ENCODE peak calls at places on chromosome 17, in five cellular contexts. D is A549, J is HepG2, F is GM12878, N is K562. K is an unnamed sample.

GRCh38 chr17:16322636-16323035 is 30.6 kb downstream of the CENPV start:
- DNase-seq in D (no peak), J (no peak), F (no peak), N (no peak), K (no peak)

GRCh38 chr17:82094931-82095776 is 2.9 kb downstream of the FASN start:
- DNase-seq in D (no peak), J (no peak), F (no peak), N (no peak), K (no peak)

GRCh38 chr17:4790705-4791088 is 1.9 kb downstream of the GLTPD2 start:
- DNase-seq in D (no peak), J (no peak), F (no peak), N (no peak), K (no peak)

GRCh38 chr17:3913531-3914318 is 2.5 kb downstream of the P2RX1 start:
- DNase-seq in D (peak), J (peak), F (peak), N (peak), K (peak)

GRCh38 chr17:80877095-80877828 is 114.4 kb upstream of the CHMP6 start:
- DNase-seq in D (no peak), J (no peak), F (peak), N (no peak), K (no peak)

GRCh38 chr17:78779848-78780247 is 2.2 kb downstream of the CYTH1 start:
- DNase-seq in D (no peak), J (no peak), F (no peak), N (no peak), K (no peak)

GRCh38 chr17:57410169-57410568 is 153.8 kb downstream of the MSI2 start:
- DNase-seq in D (no peak), J (no peak), F (no peak), N (no peak), K (no peak)

GRCh38 chr17:2400474-2400866 is 390 bp downstream of the MNT start:
- DNase-seq in D (peak), J (peak), F (no peak), N (peak), K (peak)

GRCh38 chr17:45660474-45660873 is 123.6 kb upstream of the CRHR1 start:
- DNase-seq in D (no peak), J (no peak), F (no peak), N (no peak), K (peak)

GRCh38 chr17:6070280-6070894 is at the start of gene WSCD1:
- DNase-seq in D (peak), J (no peak), F (no peak), N (no peak), K (peak)

GRCh38 chr17:45428050-45428953 is 4.4 kb downstream of the ARHGAP27 start:
- DNase-seq in D (peak), J (peak), F (no peak), N (peak), K (peak)

GRCh38 chr17:1298616-1299015 is 19.2 kb downstream of the TRARG1 start:
- DNase-seq in D (no peak), J (no peak), F (no peak), N (no peak), K (peak)

GRCh38 chr17:38591759-38592241 is 14.0 kb downstream of the SRCIN1 start:
- DNase-seq in D (no peak), J (no peak), F (no peak), N (no peak), K (no peak)

GRCh38 chr17:64778367-64779290 is 116.5 kb upstream of the SMURF2 start:
- DNase-seq in D (no peak), J (no peak), F (no peak), N (no peak), K (peak)

GRCh38 chr17:81165246-81166032 is at the start of gene PVALEF:
- DNase-seq in D (peak), J (peak), F (no peak), N (no peak), K (peak)

GRCh38 chr17:55067697-55068439 is 99.3 kb downstream of the STXBP4 start:
- DNase-seq in D (no peak), J (peak), F (no peak), N (peak), K (no peak)

GRCh38 chr17:77311371-77311981 is 170.7 kb downstream of the SEC14L1 start:
- DNase-seq in D (no peak), J (no peak), F (no peak), N (no peak), K (no peak)
- TF ChIP-seq JUNB in D (no peak), J (no peak), F (no peak), N (no peak), K (no peak)

DNA sequence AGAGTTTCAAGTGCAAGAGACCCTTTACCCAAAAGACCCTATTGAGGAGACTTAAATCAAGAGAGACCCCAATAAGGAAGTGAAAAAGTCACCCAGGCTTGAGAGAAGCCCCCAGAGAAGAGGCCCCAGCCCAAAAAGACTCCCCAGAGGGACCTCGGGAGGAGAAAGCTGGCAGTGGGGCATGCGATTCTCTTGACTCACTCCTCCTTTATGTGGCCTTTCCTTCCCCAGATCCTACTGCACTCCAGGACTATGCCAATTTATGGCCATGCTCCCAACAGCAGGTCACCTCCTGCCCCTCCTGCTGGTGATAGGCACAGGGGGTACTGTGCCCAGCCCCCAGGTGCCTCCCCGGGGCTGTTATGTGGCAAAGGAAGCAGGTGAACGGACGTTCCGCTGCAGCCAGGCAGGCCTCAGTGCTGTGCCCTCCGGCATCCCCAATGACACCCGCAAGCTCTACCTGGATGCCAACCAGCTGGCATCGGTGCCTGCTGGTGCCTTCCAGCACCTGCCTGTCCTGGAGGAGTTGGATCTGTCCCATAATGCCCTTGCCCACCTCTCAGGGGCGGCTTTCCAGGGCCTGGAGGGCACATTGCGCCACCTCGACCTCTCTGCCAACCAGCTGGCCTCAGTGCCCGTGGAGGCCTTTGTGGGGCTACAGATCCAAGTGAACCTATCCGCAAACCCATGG is 16.3 kb downstream of the LRRC3C start:
- DNase-seq in D (no peak), J (no peak), F (no peak), N (no peak), K (no peak)
- H3K27ac ChIP-seq in D (no peak), J (no peak), F (no peak), N (no peak), K (no peak)

GRCh38 chr17:74118504-74118903 is 85.0 kb upstream of the RPL38 start:
- DNase-seq in D (no peak), J (no peak), F (no peak), N (no peak), K (peak)
- TF ChIP-seq JUNB in D (no peak), J (no peak), F (no peak), N (no peak), K (no peak)

DNA sequence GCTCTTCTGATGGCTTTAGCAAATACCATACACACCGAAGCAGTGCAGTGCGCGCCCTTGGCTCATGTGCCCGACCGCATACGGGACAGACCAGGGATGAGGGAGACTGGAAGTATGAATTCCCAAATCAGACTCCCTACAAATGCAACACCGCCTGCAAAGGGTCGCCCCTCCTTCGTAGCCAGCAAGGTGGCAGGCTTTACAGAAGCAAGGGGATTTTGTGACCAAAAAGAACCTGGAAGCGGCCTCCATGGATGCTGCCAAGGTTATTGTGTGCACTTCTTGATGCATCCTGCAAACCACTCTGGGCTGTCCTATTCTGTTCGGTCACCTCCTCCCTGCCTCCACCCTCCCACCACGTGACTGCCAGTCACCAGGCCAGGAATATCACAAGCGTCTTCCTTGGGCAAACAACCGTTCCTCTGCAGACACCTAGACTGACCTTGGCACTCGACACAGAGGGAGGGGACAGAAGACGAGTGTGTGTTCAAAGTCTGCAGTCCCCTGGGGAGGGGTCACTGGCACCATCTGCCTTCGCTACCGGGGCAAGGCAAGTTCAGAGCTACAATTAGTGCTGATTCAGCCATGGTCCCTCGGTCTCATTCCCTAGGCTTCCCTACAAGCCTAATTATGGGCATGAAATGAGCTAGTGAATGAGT is 460.3 kb downstream of the SLC39A11 start:
- DNase-seq in D (peak), J (peak), F (no peak), N (no peak), K (no peak)
- H3K27ac ChIP-seq in D (peak), J (peak), F (no peak), N (no peak), K (no peak)